ENCODE peak calls at places on chromosomes 16 and 17, in nine cellular contexts. One of them, this sample, is unnamed.

GRCh38 chr17:74738051-74738996 is 1.3 kb downstream of the RAB37 start:
- DNase-seq in ascending aorta: no peak
- DNase-seq in heart right ventricle: no peak
- DNase-seq in stomach: peak
- DNase-seq in A673: no peak
- DNase-seq in lower leg skin: no peak
- DNase-seq in AG04449: no peak
- DNase-seq in fibroblast of pulmonary artery: peak
- DNase-seq in GM20000: peak
- DNase-seq in this sample: no peak

GRCh38 chr17:48055531-48056245 is 7.5 kb downstream of the NFE2L1 start:
- DNase-seq in ascending aorta: no peak
- DNase-seq in heart right ventricle: no peak
- DNase-seq in stomach: no peak
- DNase-seq in A673: peak
- DNase-seq in lower leg skin: no peak
- DNase-seq in AG04449: peak
- DNase-seq in fibroblast of pulmonary artery: peak
- DNase-seq in GM20000: peak
- DNase-seq in this sample: no peak

GRCh38 chr16:65306722-65307121 is 184.9 kb upstream of the CDH11 start:
- DNase-seq in ascending aorta: no peak
- DNase-seq in heart right ventricle: no peak
- DNase-seq in stomach: no peak
- DNase-seq in A673: no peak
- DNase-seq in lower leg skin: no peak
- DNase-seq in AG04449: no peak
- DNase-seq in fibroblast of pulmonary artery: no peak
- DNase-seq in GM20000: no peak
- DNase-seq in this sample: no peak

GRCh38 chr16:28609631-28610594 is at the start of gene SULT1A1:
- DNase-seq in ascending aorta: peak
- DNase-seq in heart right ventricle: peak
- DNase-seq in stomach: peak
- DNase-seq in A673: peak
- DNase-seq in lower leg skin: peak
- DNase-seq in AG04449: no peak
- DNase-seq in fibroblast of pulmonary artery: peak
- DNase-seq in GM20000: no peak
- DNase-seq in this sample: no peak

GRCh38 chr16:67163903-67164558 is 514 bp upstream of the HSF4 start:
- DNase-seq in ascending aorta: no peak
- DNase-seq in heart right ventricle: no peak
- DNase-seq in stomach: no peak
- DNase-seq in A673: no peak
- DNase-seq in lower leg skin: peak
- DNase-seq in AG04449: no peak
- DNase-seq in fibroblast of pulmonary artery: no peak
- DNase-seq in GM20000: no peak
- DNase-seq in this sample: no peak

GRCh38 chr17:27807567-27808470 is 7.5 kb upstream of the NOS2 start:
- DNase-seq in ascending aorta: no peak
- DNase-seq in heart right ventricle: peak
- DNase-seq in stomach: peak
- DNase-seq in A673: no peak
- DNase-seq in lower leg skin: peak
- DNase-seq in AG04449: no peak
- DNase-seq in fibroblast of pulmonary artery: no peak
- DNase-seq in GM20000: peak
- DNase-seq in this sample: no peak

GRCh38 chr16:65059421-65059980 is 62.4 kb downstream of the CDH11 start:
- DNase-seq in ascending aorta: no peak
- DNase-seq in heart right ventricle: no peak
- DNase-seq in stomach: no peak
- DNase-seq in A673: no peak
- DNase-seq in lower leg skin: no peak
- DNase-seq in AG04449: no peak
- DNase-seq in fibroblast of pulmonary artery: no peak
- DNase-seq in GM20000: no peak
- DNase-seq in this sample: peak

GRCh38 chr17:33021731-33022408 is 30.2 kb downstream of the SPACA3 start:
- DNase-seq in ascending aorta: no peak
- DNase-seq in heart right ventricle: no peak
- DNase-seq in stomach: no peak
- DNase-seq in A673: no peak
- DNase-seq in lower leg skin: no peak
- DNase-seq in AG04449: no peak
- DNase-seq in fibroblast of pulmonary artery: peak
- DNase-seq in GM20000: no peak
- DNase-seq in this sample: no peak

GRCh38 chr16:49469930-49470451 is 96.4 kb downstream of the C16orf78 start:
- DNase-seq in ascending aorta: no peak
- DNase-seq in heart right ventricle: no peak
- DNase-seq in stomach: peak
- DNase-seq in A673: no peak
- DNase-seq in lower leg skin: peak
- DNase-seq in AG04449: no peak
- DNase-seq in fibroblast of pulmonary artery: no peak
- DNase-seq in GM20000: no peak
- DNase-seq in this sample: no peak

GRCh38 chr16:24834459-24835335 is 11.1 kb upstream of the SLC5A11 start:
- DNase-seq in ascending aorta: no peak
- DNase-seq in heart right ventricle: no peak
- DNase-seq in stomach: peak
- DNase-seq in A673: peak
- DNase-seq in lower leg skin: no peak
- DNase-seq in AG04449: no peak
- DNase-seq in fibroblast of pulmonary artery: peak
- DNase-seq in GM20000: peak
- DNase-seq in this sample: peak

GRCh38 chr17:50240876-50241275 is 33.4 kb upstream of the TMEM92 start:
- DNase-seq in ascending aorta: no peak
- DNase-seq in heart right ventricle: no peak
- DNase-seq in stomach: no peak
- DNase-seq in A673: no peak
- DNase-seq in lower leg skin: no peak
- DNase-seq in AG04449: no peak
- DNase-seq in fibroblast of pulmonary artery: peak
- DNase-seq in GM20000: no peak
- DNase-seq in this sample: no peak

GRCh38 chr17:5662409-5663150 is 78.3 kb upstream of the NLRP1 start:
- DNase-seq in ascending aorta: peak
- DNase-seq in heart right ventricle: no peak
- DNase-seq in stomach: no peak
- DNase-seq in A673: no peak
- DNase-seq in lower leg skin: peak
- DNase-seq in AG04449: no peak
- DNase-seq in fibroblast of pulmonary artery: no peak
- DNase-seq in GM20000: no peak
- DNase-seq in this sample: no peak

GRCh38 chr16:88599092-88599733 is 29.0 kb downstream of the ZC3H18 start:
- DNase-seq in ascending aorta: peak
- DNase-seq in heart right ventricle: peak
- DNase-seq in stomach: peak
- DNase-seq in A673: no peak
- DNase-seq in lower leg skin: peak
- DNase-seq in AG04449: no peak
- DNase-seq in fibroblast of pulmonary artery: peak
- DNase-seq in GM20000: no peak
- DNase-seq in this sample: no peak

GRCh38 chr16:17845031-17845430 is 374.3 kb upstream of the XYLT1 start:
- DNase-seq in ascending aorta: no peak
- DNase-seq in heart right ventricle: no peak
- DNase-seq in stomach: no peak
- DNase-seq in A673: no peak
- DNase-seq in lower leg skin: no peak
- DNase-seq in AG04449: no peak
- DNase-seq in fibroblast of pulmonary artery: no peak
- DNase-seq in GM20000: no peak
- DNase-seq in this sample: peak

GRCh38 chr16:85172465-85173071 is 60.3 kb upstream of the CIBAR2 start:
- DNase-seq in ascending aorta: no peak
- DNase-seq in heart right ventricle: no peak
- DNase-seq in stomach: no peak
- DNase-seq in A673: peak
- DNase-seq in lower leg skin: peak
- DNase-seq in AG04449: no peak
- DNase-seq in fibroblast of pulmonary artery: peak
- DNase-seq in GM20000: peak
- DNase-seq in this sample: peak

GRCh38 chr17:32258383-32259121 is 7.1 kb upstream of the RHBDL3 start:
- DNase-seq in ascending aorta: no peak
- DNase-seq in heart right ventricle: no peak
- DNase-seq in stomach: no peak
- DNase-seq in A673: peak
- DNase-seq in lower leg skin: no peak
- DNase-seq in AG04449: no peak
- DNase-seq in fibroblast of pulmonary artery: no peak
- DNase-seq in GM20000: no peak
- DNase-seq in this sample: peak

GRCh38 chr17:76673729-76674128 is 30.2 kb upstream of the ST6GALNAC1 start:
- DNase-seq in ascending aorta: no peak
- DNase-seq in heart right ventricle: no peak
- DNase-seq in stomach: no peak
- DNase-seq in A673: no peak
- DNase-seq in lower leg skin: no peak
- DNase-seq in AG04449: no peak
- DNase-seq in fibroblast of pulmonary artery: no peak
- DNase-seq in GM20000: peak
- DNase-seq in this sample: no peak
- TF ChIP-seq CTCF in ascending aorta: no peak
- TF ChIP-seq CTCF in heart right ventricle: no peak
- TF ChIP-seq CTCF in stomach: no peak
- TF ChIP-seq CTCF in A673: no peak
- TF ChIP-seq CTCF in lower leg skin: no peak
- TF ChIP-seq CTCF in AG04449: no peak
- TF ChIP-seq CTCF in fibroblast of pulmonary artery: no peak
- TF ChIP-seq CTCF in GM20000: no peak
- TF ChIP-seq CTCF in this sample: no peak

DNA sequence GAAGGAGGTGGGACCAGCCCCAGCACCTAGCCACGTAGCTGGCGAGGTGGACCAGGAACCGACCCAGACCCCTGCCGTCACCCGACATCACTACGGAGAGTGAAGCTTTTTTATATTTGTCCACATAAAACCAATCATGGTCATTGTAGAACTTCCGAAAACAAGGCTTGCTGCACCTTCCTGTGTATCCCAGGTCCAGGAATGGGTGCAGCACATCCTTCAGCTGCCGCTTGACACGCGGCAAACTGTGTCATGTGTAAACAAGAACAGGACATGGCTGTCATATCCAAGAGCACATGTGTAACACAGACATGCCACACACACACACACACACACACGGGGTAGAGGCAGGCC is 1.4 kb downstream of the HBQ1 start:
- DNase-seq in ascending aorta: no peak
- DNase-seq in heart right ventricle: no peak
- DNase-seq in stomach: no peak
- DNase-seq in A673: no peak
- DNase-seq in lower leg skin: no peak
- DNase-seq in AG04449: no peak
- DNase-seq in fibroblast of pulmonary artery: no peak
- DNase-seq in GM20000: no peak
- DNase-seq in this sample: no peak
- TF ChIP-seq CTCF in ascending aorta: no peak
- TF ChIP-seq CTCF in heart right ventricle: peak
- TF ChIP-seq CTCF in stomach: no peak
- TF ChIP-seq CTCF in A673: peak
- TF ChIP-seq CTCF in lower leg skin: no peak
- TF ChIP-seq CTCF in AG04449: no peak
- TF ChIP-seq CTCF in fibroblast of pulmonary artery: no peak
- TF ChIP-seq CTCF in GM20000: no peak
- TF ChIP-seq CTCF in this sample: no peak

GRCh38 chr17:70520447-70520846 is 351.1 kb downstream of the KCNJ2 start:
- DNase-seq in ascending aorta: no peak
- DNase-seq in heart right ventricle: no peak
- DNase-seq in stomach: no peak
- DNase-seq in A673: no peak
- DNase-seq in lower leg skin: no peak
- DNase-seq in AG04449: no peak
- DNase-seq in fibroblast of pulmonary artery: no peak
- DNase-seq in GM20000: no peak
- DNase-seq in this sample: no peak

GRCh38 chr17:70523407-70523806 is 354.1 kb downstream of the KCNJ2 start:
- DNase-seq in ascending aorta: no peak
- DNase-seq in heart right ventricle: no peak
- DNase-seq in stomach: no peak
- DNase-seq in A673: no peak
- DNase-seq in lower leg skin: no peak
- DNase-seq in AG04449: no peak
- DNase-seq in fibroblast of pulmonary artery: no peak
- DNase-seq in GM20000: no peak
- DNase-seq in this sample: no peak

GRCh38 chr17:70517808-70518207 is 348.5 kb downstream of the KCNJ2 start:
- DNase-seq in ascending aorta: no peak
- DNase-seq in heart right ventricle: no peak
- DNase-seq in stomach: no peak
- DNase-seq in A673: no peak
- DNase-seq in lower leg skin: no peak
- DNase-seq in AG04449: no peak
- DNase-seq in fibroblast of pulmonary artery: no peak
- DNase-seq in GM20000: no peak
- DNase-seq in this sample: no peak

GRCh38 chr17:70519300-70519699 is 350.0 kb downstream of the KCNJ2 start:
- DNase-seq in ascending aorta: no peak
- DNase-seq in heart right ventricle: no peak
- DNase-seq in stomach: no peak
- DNase-seq in A673: no peak
- DNase-seq in lower leg skin: no peak
- DNase-seq in AG04449: no peak
- DNase-seq in fibroblast of pulmonary artery: no peak
- DNase-seq in GM20000: no peak
- DNase-seq in this sample: no peak

DNA sequence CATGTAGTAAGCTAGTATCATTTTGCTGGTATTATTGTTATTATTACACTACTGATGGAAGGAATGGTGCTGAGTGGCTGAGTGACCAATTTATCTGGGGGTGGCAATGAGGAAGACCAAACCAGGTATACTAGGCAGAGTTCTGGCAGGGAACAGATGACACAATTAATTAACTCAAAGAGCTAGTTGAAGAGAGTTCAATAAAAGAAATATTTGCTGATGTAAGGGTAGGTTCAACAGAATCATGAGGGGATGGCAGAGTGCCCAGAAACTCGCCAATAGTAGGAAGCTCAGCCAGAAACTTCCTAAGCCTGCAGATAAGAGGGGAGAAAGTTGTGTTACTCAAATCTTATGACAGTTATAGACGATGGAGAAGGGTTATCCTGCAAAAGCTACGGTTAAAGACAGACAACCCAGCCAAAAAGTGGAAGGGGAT is 352.5 kb downstream of the KCNJ2 start:
- DNase-seq in ascending aorta: no peak
- DNase-seq in heart right ventricle: peak
- DNase-seq in stomach: peak
- DNase-seq in A673: peak
- DNase-seq in lower leg skin: no peak
- DNase-seq in AG04449: no peak
- DNase-seq in fibroblast of pulmonary artery: peak
- DNase-seq in GM20000: no peak
- DNase-seq in this sample: no peak
- TF ChIP-seq CTCF in ascending aorta: no peak
- TF ChIP-seq CTCF in heart right ventricle: no peak
- TF ChIP-seq CTCF in stomach: no peak
- TF ChIP-seq CTCF in A673: no peak
- TF ChIP-seq CTCF in lower leg skin: no peak
- TF ChIP-seq CTCF in AG04449: no peak
- TF ChIP-seq CTCF in fibroblast of pulmonary artery: no peak
- TF ChIP-seq CTCF in GM20000: no peak
- TF ChIP-seq CTCF in this sample: no peak

GRCh38 chr16:10944249-10945064 is at the start of gene CLEC16A:
- DNase-seq in ascending aorta: peak
- DNase-seq in heart right ventricle: peak
- DNase-seq in stomach: peak
- DNase-seq in A673: peak
- DNase-seq in lower leg skin: peak
- DNase-seq in AG04449: peak
- DNase-seq in fibroblast of pulmonary artery: peak
- DNase-seq in GM20000: peak
- DNase-seq in this sample: peak
- TF ChIP-seq CTCF in ascending aorta: no peak
- TF ChIP-seq CTCF in heart right ventricle: no peak
- TF ChIP-seq CTCF in stomach: no peak
- TF ChIP-seq CTCF in A673: no peak
- TF ChIP-seq CTCF in lower leg skin: no peak
- TF ChIP-seq CTCF in AG04449: no peak
- TF ChIP-seq CTCF in fibroblast of pulmonary artery: no peak
- TF ChIP-seq CTCF in GM20000: no peak
- TF ChIP-seq CTCF in this sample: peak

This sample was measured in dorsolateral prefrontal cortex.